ENCODE peak calls at places on chromosome 13, in seven cellular contexts. X is hepatocyte, R is adrenal gland, W is Peyer's patch, I is ascending aorta, Q is endothelial cell of umbilical vein, C is stomach. G is an unnamed sample. For H3K36me3, the result is how much of the 10 kb centered on the place peaks cover.

GRCh38 chr13:99312493-99312883 is 5.3 kb upstream of the GPR183 start:
- DNase-seq in C (no peak), I (peak), X (peak), Q (no peak), R (peak), W (peak), G (no peak)

GRCh38 chr13:36839281-36839680 is 20.3 kb downstream of the RFXAP start:
- DNase-seq in W (no peak), Q (no peak), I (no peak), C (no peak), X (no peak), R (no peak), G (no peak)

GRCh38 chr13:30690282-30691188 is 44.8 kb upstream of the ALOX5AP start:
- DNase-seq in X (peak), Q (no peak), R (peak), I (peak), C (peak), W (peak), G (peak)

GRCh38 chr13:44306401-44307192 is 67.0 kb upstream of the SERP2 start:
- DNase-seq in R (peak), C (peak), W (peak), X (peak), Q (peak), I (peak), G (no peak)

GRCh38 chr13:61531383-61532065 is 115.9 kb upstream of the PCDH20 start:
- DNase-seq in R (no peak), Q (no peak), X (no peak), W (no peak), C (no peak), I (no peak), G (peak)

GRCh38 chr13:101520672-101521071 is 68.2 kb downstream of the ITGBL1 start:
- DNase-seq in C (no peak), I (no peak), X (no peak), Q (peak), R (no peak), W (no peak), G (no peak)

GRCh38 chr13:18212873-18213272 is 968.8 kb downstream of the TUBA3C start:
- DNase-seq in C (no peak), I (no peak), X (no peak), R (no peak), W (no peak), Q (peak), G (no peak)

GRCh38 chr13:50599046-50599445 is 244.4 kb downstream of the DLEU7 start:
- DNase-seq in W (no peak), I (no peak), Q (no peak), C (no peak), R (no peak), X (no peak), G (no peak)

GRCh38 chr13:39945226-39945625 is 289.8 kb downstream of the COG6 start:
- DNase-seq in I (no peak), R (no peak), Q (no peak), X (no peak), W (no peak), C (no peak), G (no peak)

GRCh38 chr13:90872491-90873025 is 474.9 kb upstream of the MIR17HG start:
- DNase-seq in Q (no peak), X (no peak), C (no peak), W (no peak), R (no peak), I (no peak), G (no peak)

GRCh38 chr13:90869580-90869979 is 477.9 kb upstream of the MIR17HG start:
- DNase-seq in W (no peak), R (no peak), I (no peak), X (no peak), C (no peak), Q (no peak), G (no peak)

GRCh38 chr13:90868321-90868920 is 479.1 kb upstream of the MIR17HG start:
- DNase-seq in X (peak), Q (peak), C (no peak), I (no peak), W (no peak), R (peak), G (no peak)

GRCh38 chr13:90867336-90867683 is 480.2 kb upstream of the MIR17HG start:
- DNase-seq in R (peak), I (no peak), X (peak), W (peak), C (peak), Q (peak), G (peak)
- TF ChIP-seq CTCF in R (peak), I (no peak), X (peak), W (peak), C (no peak), Q (peak), G (peak)

GRCh38 chr13:110493161-110493593 is 68.3 kb downstream of the RAB20 start:
- DNase-seq in W (no peak), R (no peak), C (no peak), Q (no peak), I (no peak), X (no peak), G (no peak)

GRCh38 chr13:110491869-110492268 is 69.7 kb downstream of the RAB20 start:
- DNase-seq in W (no peak), C (no peak), I (no peak), Q (no peak), X (no peak), R (no peak), G (no peak)

GRCh38 chr13:110495376-110495775 is 66.1 kb downstream of the RAB20 start:
- DNase-seq in R (no peak), I (no peak), C (no peak), Q (no peak), X (no peak), W (no peak), G (no peak)

GRCh38 chr13:110492299-110493160 is 69.0 kb downstream of the RAB20 start:
- DNase-seq in R (no peak), Q (no peak), W (no peak), C (no peak), I (no peak), X (no peak), G (no peak)

DNA sequence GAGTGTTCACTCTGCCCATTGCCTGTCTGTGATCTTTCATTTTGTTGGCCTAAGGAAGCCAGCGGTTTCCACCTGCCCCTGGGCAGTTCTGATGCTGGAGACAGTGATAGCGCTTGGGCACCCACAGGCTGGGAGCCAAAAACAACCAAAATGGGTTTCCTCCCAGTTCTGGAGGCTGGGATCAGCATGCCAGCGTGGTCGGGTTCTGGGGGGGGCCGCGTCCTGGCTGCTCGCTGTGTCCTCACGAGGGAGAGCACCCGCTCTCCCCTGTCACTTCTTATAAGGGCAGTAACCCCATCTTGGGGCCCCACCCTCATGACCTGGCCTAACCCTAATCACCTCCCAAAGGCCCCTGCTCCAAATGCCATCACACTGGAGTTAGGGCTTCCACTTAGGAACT is 67.9 kb downstream of the RAB20 start:
- DNase-seq in W (no peak), Q (no peak), X (no peak), R (no peak), I (no peak), C (no peak), G (no peak)
- H3K36me3 ChIP-seq in W (under half), Q (half or more), X (under half), R (under half), I (half or more), C (half or more), G (under half)

GRCh38 chr13:75416327-75417005 is 65.5 kb downstream of the TBC1D4 start:
- DNase-seq in X (no peak), W (no peak), Q (no peak), R (no peak), C (no peak), I (no peak), G (peak)
- TF ChIP-seq CTCF in X (no peak), W (no peak), Q (no peak), R (no peak), C (no peak), I (no peak), G (peak)

GRCh38 chr13:112875627-112876026 is 93.4 kb upstream of the MCF2L start:
- DNase-seq in W (peak), I (no peak), Q (no peak), C (no peak), R (no peak), X (no peak), G (no peak)
- H3K36me3 ChIP-seq in W (under half), I (under half), Q (under half), C (under half), R (under half), X (under half), G (under half)

GRCh38 chr13:77274126-77274525 is 52.8 kb downstream of the MYCBP2 start:
- DNase-seq in R (no peak), I (no peak), C (no peak), X (no peak), W (no peak), Q (peak), G (no peak)
- TF ChIP-seq CTCF in R (no peak), I (no peak), C (no peak), X (no peak), W (no peak), Q (no peak), G (no peak)